ENCODE peak calls at places on chromosomes 3 and 15, in eight cellular contexts. One of them, this sample, is unnamed.

GRCh38 chr15:88843334-88843733 is 40.1 kb downstream of the ACAN start:
- DNase-seq in putamen: no peak
- DNase-seq in ACHN: no peak
- DNase-seq in LoVo: no peak
- DNase-seq in HuH-7: no peak
- DNase-seq in amniotic stem cell: no peak
- DNase-seq in RCC 7860: no peak
- DNase-seq in MV-4-11: no peak
- DNase-seq in this sample: no peak

GRCh38 chr3:128784228-128784627 is 58.2 kb downstream of the RAB7A start:
- DNase-seq in MV-4-11: peak
- DNase-seq in LoVo: no peak
- DNase-seq in HuH-7: peak
- DNase-seq in RCC 7860: peak
- DNase-seq in putamen: peak
- DNase-seq in ACHN: peak
- DNase-seq in amniotic stem cell: no peak
- DNase-seq in this sample: peak

GRCh38 chr3:138916824-138917223 is 30.1 kb downstream of the FOXL2 start:
- DNase-seq in RCC 7860: no peak
- DNase-seq in amniotic stem cell: no peak
- DNase-seq in putamen: no peak
- DNase-seq in MV-4-11: no peak
- DNase-seq in LoVo: peak
- DNase-seq in HuH-7: no peak
- DNase-seq in ACHN: no peak
- DNase-seq in this sample: no peak

GRCh38 chr3:24773798-24774197 is 279.1 kb upstream of the THRB start:
- DNase-seq in MV-4-11: peak
- DNase-seq in HuH-7: peak
- DNase-seq in ACHN: peak
- DNase-seq in RCC 7860: peak
- DNase-seq in putamen: peak
- DNase-seq in amniotic stem cell: peak
- DNase-seq in LoVo: peak
- DNase-seq in this sample: peak

GRCh38 chr15:62059818-62060115 is 480 bp downstream of the VPS13C start:
- DNase-seq in amniotic stem cell: no peak
- DNase-seq in LoVo: peak
- DNase-seq in putamen: peak
- DNase-seq in MV-4-11: peak
- DNase-seq in RCC 7860: peak
- DNase-seq in HuH-7: peak
- DNase-seq in ACHN: peak
- DNase-seq in this sample: peak

GRCh38 chr3:14127516-14128161 is 2.8 kb downstream of the TMEM43 start:
- DNase-seq in putamen: no peak
- DNase-seq in amniotic stem cell: no peak
- DNase-seq in RCC 7860: no peak
- DNase-seq in LoVo: no peak
- DNase-seq in ACHN: no peak
- DNase-seq in HuH-7: peak
- DNase-seq in MV-4-11: no peak
- DNase-seq in this sample: no peak

GRCh38 chr3:177338697-177339219 is 141.5 kb upstream of the TBL1XR1 start:
- DNase-seq in amniotic stem cell: no peak
- DNase-seq in MV-4-11: peak
- DNase-seq in RCC 7860: no peak
- DNase-seq in LoVo: peak
- DNase-seq in HuH-7: peak
- DNase-seq in putamen: peak
- DNase-seq in ACHN: no peak
- DNase-seq in this sample: no peak

GRCh38 chr3:55343486-55344357 is 143.4 kb downstream of the WNT5A start:
- DNase-seq in HuH-7: no peak
- DNase-seq in amniotic stem cell: no peak
- DNase-seq in RCC 7860: peak
- DNase-seq in putamen: no peak
- DNase-seq in ACHN: no peak
- DNase-seq in MV-4-11: no peak
- DNase-seq in LoVo: no peak
- DNase-seq in this sample: no peak

GRCh38 chr3:128379768-128380167 is 86.9 kb downstream of the DNAJB8 start:
- DNase-seq in LoVo: no peak
- DNase-seq in MV-4-11: no peak
- DNase-seq in HuH-7: no peak
- DNase-seq in RCC 7860: no peak
- DNase-seq in putamen: no peak
- DNase-seq in amniotic stem cell: no peak
- DNase-seq in ACHN: no peak
- DNase-seq in this sample: no peak

GRCh38 chr15:67839358-67839928 is 402 bp downstream of the RNU6-1 start:
- DNase-seq in RCC 7860: no peak
- DNase-seq in amniotic stem cell: no peak
- DNase-seq in HuH-7: no peak
- DNase-seq in MV-4-11: peak
- DNase-seq in ACHN: peak
- DNase-seq in LoVo: peak
- DNase-seq in putamen: peak
- DNase-seq in this sample: no peak

GRCh38 chr15:89221543-89221942 is at the start of gene RLBP1:
- DNase-seq in HuH-7: no peak
- DNase-seq in LoVo: no peak
- DNase-seq in ACHN: no peak
- DNase-seq in MV-4-11: no peak
- DNase-seq in putamen: peak
- DNase-seq in RCC 7860: no peak
- DNase-seq in amniotic stem cell: no peak
- DNase-seq in this sample: peak

GRCh38 chr15:99495430-99496301 is 70.1 kb upstream of the MEF2A start:
- DNase-seq in MV-4-11: peak
- DNase-seq in RCC 7860: no peak
- DNase-seq in amniotic stem cell: no peak
- DNase-seq in putamen: no peak
- DNase-seq in LoVo: no peak
- DNase-seq in ACHN: no peak
- DNase-seq in HuH-7: no peak
- DNase-seq in this sample: no peak

GRCh38 chr15:64232400-64232799 is 69.6 kb upstream of the PPIB start:
- DNase-seq in amniotic stem cell: peak
- DNase-seq in HuH-7: no peak
- DNase-seq in putamen: no peak
- DNase-seq in ACHN: peak
- DNase-seq in MV-4-11: peak
- DNase-seq in RCC 7860: peak
- DNase-seq in LoVo: peak
- DNase-seq in this sample: no peak

GRCh38 chr15:71385026-71385425 is 269.8 kb downstream of the THSD4 start:
- DNase-seq in amniotic stem cell: no peak
- DNase-seq in ACHN: no peak
- DNase-seq in putamen: no peak
- DNase-seq in RCC 7860: no peak
- DNase-seq in MV-4-11: no peak
- DNase-seq in HuH-7: no peak
- DNase-seq in LoVo: peak
- DNase-seq in this sample: no peak

GRCh38 chr3:173748140-173748539 is 350.6 kb downstream of the NLGN1 start:
- DNase-seq in MV-4-11: no peak
- DNase-seq in RCC 7860: no peak
- DNase-seq in ACHN: no peak
- DNase-seq in putamen: no peak
- DNase-seq in LoVo: no peak
- DNase-seq in HuH-7: no peak
- DNase-seq in amniotic stem cell: no peak
- DNase-seq in this sample: no peak

GRCh38 chr3:24683511-24684384 is 189.1 kb upstream of the THRB start:
- DNase-seq in LoVo: peak
- DNase-seq in MV-4-11: peak
- DNase-seq in putamen: peak
- DNase-seq in amniotic stem cell: peak
- DNase-seq in HuH-7: peak
- DNase-seq in ACHN: peak
- DNase-seq in RCC 7860: peak
- DNase-seq in this sample: no peak

GRCh38 chr3:24502690-24503089 is 8.0 kb upstream of the THRB start:
- DNase-seq in HuH-7: no peak
- DNase-seq in putamen: no peak
- DNase-seq in ACHN: no peak
- DNase-seq in RCC 7860: peak
- DNase-seq in MV-4-11: peak
- DNase-seq in amniotic stem cell: no peak
- DNase-seq in LoVo: no peak
- DNase-seq in this sample: no peak

GRCh38 chr3:71784914-71785593 is at the start of gene PROK2:
- DNase-seq in LoVo: no peak
- DNase-seq in putamen: no peak
- DNase-seq in MV-4-11: peak
- DNase-seq in amniotic stem cell: no peak
- DNase-seq in ACHN: no peak
- DNase-seq in RCC 7860: no peak
- DNase-seq in HuH-7: no peak
- DNase-seq in this sample: no peak

GRCh38 chr3:148178508-148178907 is 519.2 kb upstream of the AGTR1 start:
- DNase-seq in LoVo: peak
- DNase-seq in putamen: peak
- DNase-seq in RCC 7860: no peak
- DNase-seq in HuH-7: no peak
- DNase-seq in MV-4-11: no peak
- DNase-seq in ACHN: no peak
- DNase-seq in amniotic stem cell: no peak
- DNase-seq in this sample: no peak

This sample was measured in neural crest cell.